ENCODE peak calls at places on chromosomes 13 and 19, in ten cellular contexts. D is A549, Y is SK-N-SH, F is cardiac muscle cell, J is mammary epithelial cell, N is heart left ventricle, P is transverse colon, V is psoas muscle, Z is GM12878, C is upper lobe of right lung. I is an unnamed sample. For H3K4me1, the result is how much of the 10 kb centered on the place peaks cover.

GRCh38 chr19:15476334-15476733 is 3.0 kb downstream of the PGLYRP2 start:
- DNase-seq in D (no peak), Y (no peak), F (no peak), J (no peak), N (no peak), P (no peak), V (no peak), Z (no peak), C (no peak), I (no peak)

GRCh38 chr13:25802579-25802978 is 249.2 kb downstream of the SHISA2 start:
- DNase-seq in D (no peak), Y (no peak), F (no peak), J (no peak), N (no peak), P (no peak), V (no peak), Z (no peak), C (no peak), I (no peak)

GRCh38 chr19:53945441-53945840 is 17.3 kb upstream of the CACNG8 start:
- DNase-seq in D (peak), Y (peak), F (peak), J (peak), N (no peak), P (no peak), V (no peak), Z (no peak), C (no peak), I (no peak)

GRCh38 chr19:41431426-41432386 is 4.5 kb upstream of the B3GNT8 start:
- DNase-seq in D (peak), Y (no peak), F (peak), J (peak), N (peak), P (no peak), V (peak), Z (no peak), C (no peak), I (peak)

GRCh38 chr19:8456064-8456463 is 11.3 kb downstream of the HNRNPM start:
- DNase-seq in D (peak), Y (no peak), F (no peak), J (no peak), N (no peak), P (no peak), V (peak), Z (no peak), C (no peak), I (no peak)

GRCh38 chr13:23751195-23751594 is 138.0 kb downstream of the MIPEP start:
- DNase-seq in D (peak), Y (no peak), F (no peak), J (peak), N (no peak), P (no peak), V (no peak), Z (peak), C (no peak), I (no peak)

GRCh38 chr19:48461982-48462655 is 6.7 kb downstream of the KCNJ14 start:
- DNase-seq in D (peak), Y (peak), F (peak), J (no peak), N (no peak), P (no peak), V (peak), Z (no peak), C (peak), I (peak)

GRCh38 chr19:1853295-1854031 is 5.2 kb upstream of the REXO1 start:
- DNase-seq in D (peak), Y (peak), F (peak), J (peak), N (peak), P (peak), V (peak), Z (peak), C (peak), I (peak)

GRCh38 chr13:101572456-101572855 is 120.0 kb downstream of the ITGBL1 start:
- DNase-seq in D (no peak), Y (no peak), F (no peak), J (no peak), N (no peak), P (no peak), V (no peak), Z (no peak), C (no peak), I (no peak)

GRCh38 chr19:48495391-48495790 is 16.2 kb downstream of the LMTK3 start:
- DNase-seq in D (no peak), Y (no peak), F (no peak), J (no peak), N (no peak), P (no peak), V (no peak), Z (no peak), C (no peak), I (peak)

GRCh38 chr13:90233933-90234672 is 1113.4 kb upstream of the MIR17HG start:
- DNase-seq in D (no peak), Y (no peak), F (no peak), J (no peak), N (no peak), P (no peak), V (no peak), Z (no peak), C (no peak), I (no peak)

GRCh38 chr19:16769385-16769784 is 49.7 kb downstream of the NWD1 start:
- DNase-seq in D (no peak), Y (no peak), F (no peak), J (no peak), N (no peak), P (no peak), V (no peak), Z (no peak), C (no peak), I (no peak)

GRCh38 chr13:39915418-39915817 is 260.0 kb downstream of the COG6 start:
- DNase-seq in D (no peak), Y (no peak), F (no peak), J (no peak), N (no peak), P (no peak), V (no peak), Z (no peak), C (no peak), I (no peak)

GRCh38 chr13:79710376-79710775 is 229.4 kb downstream of the NDFIP2 start:
- DNase-seq in D (no peak), Y (peak), F (peak), J (peak), N (no peak), P (no peak), V (no peak), Z (no peak), C (no peak), I (no peak)

GRCh38 chr13:52001120-52001731 is 10.0 kb downstream of the ATP7B start:
- DNase-seq in D (peak), Y (peak), F (peak), J (no peak), N (no peak), P (no peak), V (no peak), Z (no peak), C (no peak), I (no peak)

GRCh38 chr13:41563501-41564001 is 106.2 kb downstream of the RGCC start:
- DNase-seq in D (peak), Y (no peak), F (peak), J (peak), N (no peak), P (no peak), V (no peak), Z (no peak), C (no peak), I (no peak)

GRCh38 chr13:64164435-64164834 is 2748.8 kb upstream of the PCDH20 start:
- DNase-seq in D (no peak), Y (no peak), F (no peak), J (no peak), N (no peak), P (no peak), V (no peak), Z (no peak), C (peak), I (no peak)

GRCh38 chr19:42207767-42208259 is 9.7 kb downstream of the DEDD2 start:
- DNase-seq in D (peak), Y (no peak), F (peak), J (peak), N (no peak), P (no peak), V (no peak), Z (no peak), C (no peak), I (no peak)

GRCh38 chr19:48756686-48757085 is 1.4 kb downstream of the FGF21 start:
- DNase-seq in D (no peak), Y (no peak), F (no peak), J (no peak), N (no peak), P (no peak), V (no peak), Z (no peak), C (no peak), I (no peak)

GRCh38 chr13:87981416-87981815 is 310.2 kb downstream of the SLITRK5 start:
- DNase-seq in D (no peak), Y (no peak), F (no peak), J (no peak), N (no peak), P (no peak), V (no peak), Z (no peak), C (no peak), I (no peak)

GRCh38 chr19:7926021-7926726 is at the start of gene CTXN1:
- DNase-seq in D (peak), Y (peak), F (peak), J (no peak), N (peak), P (peak), V (peak), Z (no peak), C (peak), I (peak)

GRCh38 chr19:28472843-28473242 is 740.1 kb downstream of the UQCRFS1 start:
- DNase-seq in D (no peak), Y (no peak), F (peak), J (no peak), N (no peak), P (peak), V (no peak), Z (no peak), C (peak), I (peak)

GRCh38 chr13:70520275-70520674 is 412.0 kb upstream of the KLHL1 start:
- DNase-seq in D (no peak), Y (no peak), F (no peak), J (no peak), N (no peak), P (no peak), V (no peak), Z (no peak), C (no peak), I (no peak)

GRCh38 chr13:52835071-52835793 is 13.2 kb downstream of the PCDH8 start:
- DNase-seq in D (no peak), Y (peak), F (no peak), J (no peak), N (no peak), P (no peak), V (no peak), Z (no peak), C (no peak), I (no peak)

GRCh38 chr13:79311456-79311855 is 94.6 kb downstream of the RBM26 start:
- DNase-seq in D (no peak), Y (no peak), F (peak), J (no peak), N (no peak), P (no peak), V (no peak), Z (no peak), C (no peak), I (no peak)

GRCh38 chr13:71242191-71242590 is 624.8 kb downstream of the DACH1 start:
- DNase-seq in D (no peak), Y (no peak), F (peak), J (no peak), N (no peak), P (no peak), V (no peak), Z (no peak), C (no peak), I (peak)

GRCh38 chr19:3575260-3575741 is 2.6 kb downstream of the HMG20B start:
- DNase-seq in D (peak), Y (peak), F (no peak), J (no peak), N (no peak), P (no peak), V (no peak), Z (no peak), C (no peak), I (no peak)

GRCh38 chr13:23692816-23693215 is 122.6 kb downstream of the TNFRSF19 start:
- DNase-seq in D (no peak), Y (no peak), F (no peak), J (no peak), N (no peak), P (no peak), V (no peak), Z (no peak), C (no peak), I (no peak)

GRCh38 chr13:98854448-98854847 is 102.0 kb upstream of the SLC15A1 start:
- DNase-seq in D (no peak), Y (no peak), F (no peak), J (no peak), N (no peak), P (no peak), V (no peak), Z (no peak), C (no peak), I (no peak)

GRCh38 chr13:98856983-98857382 is 104.5 kb upstream of the SLC15A1 start:
- DNase-seq in D (no peak), Y (peak), F (no peak), J (no peak), N (no peak), P (peak), V (no peak), Z (no peak), C (no peak), I (no peak)

GRCh38 chr13:98853791-98854191 is 101.3 kb upstream of the SLC15A1 start:
- DNase-seq in D (no peak), Y (no peak), F (no peak), J (peak), N (no peak), P (peak), V (peak), Z (peak), C (no peak), I (no peak)

GRCh38 chr13:98860491-98860890 is 108.0 kb upstream of the SLC15A1 start:
- DNase-seq in D (no peak), Y (no peak), F (no peak), J (no peak), N (no peak), P (no peak), V (no peak), Z (no peak), C (no peak), I (no peak)

DNA sequence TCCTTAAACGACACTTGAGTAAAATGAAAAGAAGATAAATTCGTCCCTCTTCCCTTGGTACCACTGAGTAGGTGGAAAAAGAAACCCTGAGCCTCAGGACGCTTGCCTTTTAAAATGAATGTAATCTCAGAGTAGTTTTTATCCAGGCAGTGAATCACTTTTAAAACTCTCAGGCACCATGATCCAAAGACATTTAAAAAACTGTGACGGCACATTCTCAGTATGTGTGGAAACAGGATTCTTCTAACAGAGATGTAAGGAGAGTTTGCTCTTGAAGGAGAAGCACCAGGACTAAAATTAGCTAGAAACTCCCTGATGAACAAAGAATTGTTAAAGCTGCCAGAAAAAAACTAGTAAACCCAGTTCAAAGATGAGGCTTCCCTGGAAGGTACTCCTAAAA is 105.7 kb upstream of the SLC15A1 start:
- DNase-seq in D (no peak), Y (no peak), F (no peak), J (no peak), N (no peak), P (no peak), V (no peak), Z (no peak), C (no peak), I (no peak)
- H3K27ac ChIP-seq in D (no peak), Y (no peak), F (no peak), J (no peak), N (no peak), P (no peak), V (peak), Z (no peak), C (no peak), I (no peak)

GRCh38 chr13:110393761-110394160 is 86.7 kb downstream of the COL4A2 start:
- DNase-seq in D (no peak), Y (no peak), F (no peak), J (no peak), N (no peak), P (no peak), V (no peak), Z (no peak), C (no peak), I (no peak)
- H3K4me1 ChIP-seq in D (under half), Y (under half), F (under half), J (under half), N (half or more), P (under half), V (under half), Z (under half), C (under half), I (under half)

GRCh38 chr19:821228-821975 is at the start of gene PLPPR3:
- DNase-seq in D (no peak), Y (peak), F (no peak), J (no peak), N (no peak), P (no peak), V (no peak), Z (no peak), C (no peak), I (no peak)
- H3K4me3 ChIP-seq in D (peak), Y (peak), F (peak), J (no peak), N (peak), P (no peak), V (peak), Z (no peak), C (peak), I (peak)

DNA sequence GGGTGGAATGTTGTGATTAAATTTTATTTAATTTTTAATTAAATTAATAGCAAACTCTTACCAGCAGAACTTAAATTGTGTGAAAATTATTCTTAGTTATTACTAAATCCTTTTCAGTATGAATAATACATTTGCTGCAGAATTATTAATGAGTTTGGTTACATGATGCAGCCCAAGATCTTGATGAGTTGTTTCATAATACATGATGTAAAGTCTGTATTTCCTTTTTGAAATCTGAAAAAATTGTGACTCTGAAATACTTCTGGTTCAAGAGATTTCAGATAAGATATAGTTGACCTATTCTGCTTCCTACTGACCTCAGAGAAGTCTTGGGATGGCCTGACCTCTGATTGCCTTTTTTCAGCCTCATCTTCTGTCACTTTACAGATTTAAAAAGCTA is 11.1 kb downstream of the SAE1 start:
- DNase-seq in D (no peak), Y (no peak), F (no peak), J (no peak), N (no peak), P (no peak), V (no peak), Z (no peak), C (no peak), I (no peak)
- H3K27ac ChIP-seq in D (no peak), Y (no peak), F (no peak), J (no peak), N (no peak), P (peak), V (no peak), Z (no peak), C (no peak), I (no peak)

DNA sequence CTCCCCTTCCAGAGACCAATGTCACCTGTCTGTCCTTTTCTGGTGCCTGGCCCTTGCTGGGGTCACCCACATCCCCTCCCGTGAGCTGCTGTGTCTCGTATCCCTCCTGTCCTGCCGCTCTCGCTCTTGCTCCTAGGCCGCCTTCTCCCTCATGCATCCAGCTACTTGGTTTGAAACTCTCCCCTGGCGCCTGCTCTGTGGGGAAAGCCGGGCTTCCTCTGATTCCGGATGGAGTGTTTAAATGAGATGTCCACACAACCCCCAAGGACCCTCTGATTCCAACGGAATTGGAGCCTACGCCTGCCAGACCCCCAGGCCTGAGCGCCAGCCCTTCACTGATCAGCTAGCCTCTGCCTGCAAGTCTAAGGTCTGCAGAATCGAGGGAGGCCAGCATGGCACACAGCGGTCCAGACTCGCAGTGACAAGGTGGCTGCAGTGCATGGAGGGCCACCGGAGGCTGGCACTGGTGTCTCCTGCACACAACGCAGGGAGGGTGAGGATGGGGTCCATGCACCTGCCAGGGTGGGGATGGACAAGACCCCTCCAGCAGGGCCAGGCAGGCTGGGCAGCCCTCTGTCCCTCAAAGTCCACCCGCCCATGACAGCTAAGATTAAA is 47.2 kb downstream of the RFX2 start:
- DNase-seq in D (no peak), Y (no peak), F (no peak), J (no peak), N (no peak), P (peak), V (no peak), Z (no peak), C (no peak), I (no peak)
- H3K4me1 ChIP-seq in D (half or more), Y (under half), F (under half), J (half or more), N (half or more), P (half or more), V (under half), Z (under half), C (half or more), I (under half)

GRCh38 chr19:18698321-18699167 is 15.1 kb downstream of the CRTC1 start:
- DNase-seq in D (no peak), Y (no peak), F (no peak), J (no peak), N (no peak), P (no peak), V (no peak), Z (no peak), C (no peak), I (no peak)

GRCh38 chr19:18699403-18700054 is 16.0 kb downstream of the CRTC1 start:
- DNase-seq in D (no peak), Y (no peak), F (no peak), J (no peak), N (no peak), P (peak), V (no peak), Z (no peak), C (no peak), I (peak)

GRCh38 chr19:18704054-18704453 is 20.6 kb downstream of the CRTC1 start:
- DNase-seq in D (no peak), Y (no peak), F (no peak), J (no peak), N (no peak), P (no peak), V (no peak), Z (no peak), C (no peak), I (no peak)

GRCh38 chr19:18700501-18701249 is 17.2 kb downstream of the CRTC1 start:
- DNase-seq in D (no peak), Y (peak), F (peak), J (peak), N (peak), P (peak), V (peak), Z (peak), C (peak), I (peak)

GRCh38 chr19:18701250-18701608 is 17.7 kb downstream of the CRTC1 start:
- DNase-seq in D (no peak), Y (peak), F (no peak), J (no peak), N (no peak), P (no peak), V (no peak), Z (no peak), C (no peak), I (no peak)
- H3K4me3 ChIP-seq in D (no peak), Y (peak), F (no peak), J (peak), N (peak), P (no peak), V (peak), Z (peak), C (peak), I (peak)

I was measured in right cardiac atrium.